ENCODE peak calls at places on chromosome 11, in eight cellular contexts. Q is suprapubic skin, L is uterus, A is substantia nigra, V is body of pancreas, U is mesenchymal stem cell, Z is neural progenitor cell, Y is Peyer's patch. I is an unnamed sample.

GRCh38 chr11:17790453-17790852 is 55.9 kb downstream of the KCNC1 start:
- DNase-seq in Q (no peak), L (no peak), A (no peak), V (no peak), U (peak), Z (no peak), Y (no peak), I (no peak)

GRCh38 chr11:58628446-58628845 is 6.0 kb downstream of the CNTF start:
- DNase-seq in Q (no peak), L (no peak), A (no peak), V (peak), U (no peak), Z (peak), Y (no peak), I (peak)

GRCh38 chr11:111459506-111460270 is 52.5 kb downstream of the BTG4 start:
- DNase-seq in Q (no peak), L (no peak), A (no peak), V (no peak), U (no peak), Z (no peak), Y (no peak), I (no peak)

GRCh38 chr11:103714246-103714645 is 322.2 kb upstream of the DDI1 start:
- DNase-seq in Q (no peak), L (no peak), A (no peak), V (no peak), U (no peak), Z (no peak), Y (no peak), I (no peak)

GRCh38 chr11:75597636-75598035 is 35.6 kb downstream of the SERPINH1 start:
- DNase-seq in Q (no peak), L (no peak), A (no peak), V (no peak), U (peak), Z (peak), Y (no peak), I (no peak)

GRCh38 chr11:30435488-30435887 is 112.6 kb downstream of the ARL14EP start:
- DNase-seq in Q (no peak), L (no peak), A (no peak), V (no peak), U (no peak), Z (no peak), Y (no peak), I (no peak)

GRCh38 chr11:94849836-94850235 is 81.7 kb downstream of the AMOTL1 start:
- DNase-seq in Q (no peak), L (peak), A (no peak), V (no peak), U (no peak), Z (no peak), Y (no peak), I (no peak)

GRCh38 chr11:116421529-116422185 is 351.1 kb downstream of the BUD13 start:
- DNase-seq in Q (no peak), L (no peak), A (no peak), V (no peak), U (no peak), Z (no peak), Y (peak), I (no peak)

GRCh38 chr11:114059278-114059983 is at the start of gene ZBTB16:
- DNase-seq in Q (peak), L (peak), A (peak), V (peak), U (peak), Z (peak), Y (peak), I (peak)

GRCh38 chr11:45803981-45804805 is 756 bp upstream of the SLC35C1 start:
- DNase-seq in Q (peak), L (peak), A (peak), V (peak), U (peak), Z (peak), Y (peak), I (peak)

GRCh38 chr11:123616505-123617198 is 37.8 kb downstream of the SCN3B start:
- DNase-seq in Q (no peak), L (peak), A (peak), V (no peak), U (peak), Z (no peak), Y (no peak), I (peak)

GRCh38 chr11:8692417-8692816 is 9.8 kb downstream of the RPL27A start:
- DNase-seq in Q (peak), L (peak), A (no peak), V (no peak), U (no peak), Z (no peak), Y (no peak), I (no peak)

GRCh38 chr11:29214833-29215232 is 802.0 kb downstream of the KCNA4 start:
- DNase-seq in Q (no peak), L (no peak), A (no peak), V (no peak), U (peak), Z (no peak), Y (no peak), I (no peak)

GRCh38 chr11:105867742-105868141 is 154.3 kb downstream of the MSANTD4 start:
- DNase-seq in Q (no peak), L (no peak), A (no peak), V (no peak), U (no peak), Z (no peak), Y (no peak), I (no peak)

GRCh38 chr11:131899954-131900580 is 529.7 kb downstream of the NTM start:
- DNase-seq in Q (no peak), L (no peak), A (no peak), V (no peak), U (no peak), Z (no peak), Y (no peak), I (no peak)

GRCh38 chr11:31803813-31804438 is 7.2 kb downstream of the PAX6 start:
- DNase-seq in Q (no peak), L (no peak), A (no peak), V (no peak), U (no peak), Z (peak), Y (no peak), I (no peak)

GRCh38 chr11:12182650-12183511 is 72.5 kb downstream of the MICAL2 start:
- DNase-seq in Q (no peak), L (peak), A (no peak), V (no peak), U (peak), Z (no peak), Y (no peak), I (no peak)
- H3K27ac ChIP-seq in Q (no peak), L (peak), A (no peak), V (peak), U (peak), Z (no peak), Y (peak), I (peak)

GRCh38 chr11:12842933-12843636 is 166.0 kb upstream of the RASSF10 start:
- DNase-seq in Q (no peak), L (peak), A (no peak), V (no peak), U (peak), Z (peak), Y (no peak), I (no peak)
- H3K27ac ChIP-seq in Q (no peak), L (peak), A (no peak), V (peak), U (no peak), Z (peak), Y (no peak), I (no peak)

DNA sequence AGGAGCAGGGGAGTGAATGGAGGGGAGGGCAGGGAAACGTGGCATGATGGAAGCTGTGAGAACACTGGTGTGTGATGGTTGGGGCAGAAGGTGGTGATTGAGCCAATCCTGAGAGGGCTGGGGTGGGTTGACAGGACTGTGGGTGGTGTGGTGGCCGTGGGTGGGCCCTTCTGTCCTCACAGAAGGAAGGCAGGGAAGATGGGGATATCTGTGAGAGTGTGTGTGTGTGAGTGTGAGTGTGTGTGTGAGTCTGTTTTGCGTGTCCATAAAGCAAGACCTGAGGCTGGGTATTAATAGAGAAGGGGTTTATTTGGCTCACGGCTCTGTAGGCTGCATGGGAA is 13.0 kb downstream of the TPCN2 start:
- DNase-seq in Q (no peak), L (no peak), A (no peak), V (no peak), U (no peak), Z (no peak), Y (no peak), I (no peak)
- H3K27ac ChIP-seq in Q (no peak), L (no peak), A (no peak), V (no peak), U (no peak), Z (no peak), Y (no peak), I (no peak)

GRCh38 chr11:236774-237767 is at the start of gene PSMD13:
- DNase-seq in Q (peak), L (peak), A (peak), V (peak), U (peak), Z (peak), Y (peak), I (peak)

GRCh38 chr11:240315-240714 is 3.5 kb downstream of the PSMD13 start:
- DNase-seq in Q (no peak), L (no peak), A (no peak), V (no peak), U (no peak), Z (no peak), Y (no peak), I (no peak)

GRCh38 chr11:235998-236773 is at the start of gene SIRT3:
- DNase-seq in Q (peak), L (peak), A (peak), V (peak), U (peak), Z (peak), Y (peak), I (peak)

GRCh38 chr11:232783-233565 is 3.2 kb downstream of the SIRT3 start:
- DNase-seq in Q (peak), L (no peak), A (no peak), V (no peak), U (no peak), Z (no peak), Y (peak), I (no peak)

GRCh38 chr11:235180-235997 is 753 bp downstream of the SIRT3 start:
- DNase-seq in Q (peak), L (no peak), A (no peak), V (no peak), U (no peak), Z (no peak), Y (peak), I (no peak)
- H3K27ac ChIP-seq in Q (peak), L (peak), A (peak), V (peak), U (peak), Z (no peak), Y (peak), I (peak)

GRCh38 chr11:121829159-121829643 is 286.8 kb downstream of the BLID start:
- DNase-seq in Q (peak), L (no peak), A (no peak), V (no peak), U (peak), Z (no peak), Y (no peak), I (peak)
- H3K27ac ChIP-seq in Q (peak), L (no peak), A (no peak), V (no peak), U (no peak), Z (no peak), Y (no peak), I (no peak)

GRCh38 chr11:846496-847098 is 3.9 kb downstream of the TSPAN4 start:
- DNase-seq in Q (no peak), L (no peak), A (no peak), V (no peak), U (peak), Z (no peak), Y (no peak), I (no peak)
- H3K27ac ChIP-seq in Q (peak), L (peak), A (no peak), V (peak), U (peak), Z (no peak), Y (no peak), I (peak)

GRCh38 chr11:1564535-1565172 is 7.4 kb downstream of the DUSP8 start:
- DNase-seq in Q (peak), L (peak), A (peak), V (peak), U (peak), Z (peak), Y (peak), I (peak)
- H3K27ac ChIP-seq in Q (no peak), L (peak), A (peak), V (peak), U (no peak), Z (no peak), Y (peak), I (peak)

DNA sequence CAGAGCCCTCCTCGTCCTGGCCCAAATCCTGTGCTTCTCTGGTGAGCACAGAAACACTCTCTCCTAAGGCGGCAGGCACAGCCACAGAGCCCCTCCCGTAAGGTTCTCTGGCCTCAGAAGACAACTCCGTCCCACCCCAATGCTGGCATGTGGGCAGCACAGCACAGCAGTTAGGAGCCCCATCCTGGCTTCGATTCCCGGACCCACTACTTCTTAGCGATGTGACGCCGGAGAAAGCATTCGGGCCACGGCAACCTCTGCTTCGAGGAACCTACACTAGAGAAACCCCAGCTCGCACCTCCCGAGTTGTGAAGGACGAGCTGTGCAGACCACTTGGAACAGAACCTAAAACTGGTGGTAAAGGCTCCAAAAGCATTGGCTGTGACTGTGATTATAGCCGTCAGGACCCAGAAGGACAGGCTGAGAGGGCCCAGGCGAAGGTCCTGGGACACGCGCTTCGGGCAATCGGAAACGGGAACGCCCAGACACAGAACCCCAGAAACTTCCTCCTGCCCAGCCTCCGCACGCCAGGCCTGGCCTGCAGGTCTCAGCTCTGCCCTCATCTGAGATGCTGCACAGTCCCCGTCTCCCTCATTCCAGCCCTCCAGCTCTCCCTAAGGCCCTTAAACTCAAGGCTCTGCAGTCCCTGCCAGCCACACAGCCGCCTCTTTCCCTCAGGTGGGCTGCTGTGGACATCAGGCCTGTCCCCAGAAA is 26.6 kb downstream of the IGSF9B start:
- DNase-seq in Q (no peak), L (no peak), A (no peak), V (no peak), U (no peak), Z (no peak), Y (no peak), I (no peak)
- H3K27ac ChIP-seq in Q (no peak), L (no peak), A (no peak), V (no peak), U (no peak), Z (no peak), Y (no peak), I (no peak)

GRCh38 chr11:24634606-24635160 is 137.8 kb downstream of the LUZP2 start:
- DNase-seq in Q (no peak), L (no peak), A (no peak), V (no peak), U (no peak), Z (no peak), Y (no peak), I (no peak)
- H3K27ac ChIP-seq in Q (no peak), L (no peak), A (no peak), V (no peak), U (no peak), Z (no peak), Y (no peak), I (no peak)

GRCh38 chr11:106990322-106990721 is 28.0 kb downstream of the GUCY1A2 start:
- DNase-seq in Q (no peak), L (no peak), A (no peak), V (no peak), U (no peak), Z (no peak), Y (no peak), I (peak)

GRCh38 chr11:106986261-106986660 is 32.0 kb downstream of the GUCY1A2 start:
- DNase-seq in Q (no peak), L (peak), A (no peak), V (no peak), U (peak), Z (no peak), Y (no peak), I (no peak)

GRCh38 chr11:106986673-106987072 is 31.6 kb downstream of the GUCY1A2 start:
- DNase-seq in Q (no peak), L (no peak), A (no peak), V (no peak), U (no peak), Z (no peak), Y (no peak), I (no peak)

GRCh38 chr11:106989056-106989455 is 29.2 kb downstream of the GUCY1A2 start:
- DNase-seq in Q (no peak), L (no peak), A (no peak), V (no peak), U (peak), Z (no peak), Y (no peak), I (no peak)

GRCh38 chr11:106988151-106988806 is 30.0 kb downstream of the GUCY1A2 start:
- DNase-seq in Q (no peak), L (peak), A (no peak), V (no peak), U (peak), Z (no peak), Y (no peak), I (no peak)
- H3K27ac ChIP-seq in Q (peak), L (peak), A (no peak), V (peak), U (peak), Z (no peak), Y (no peak), I (peak)

I was measured in heart right ventricle.